ENCODE peak calls at places on chromosomes 12 and 14, in nine cellular contexts. One of them, this sample, is unnamed.

GRCh38 chr14:45150386-45150890 is 14.7 kb downstream of the FANCM start:
- DNase-seq in activated gamma-delta T cell: no peak
- DNase-seq in NT2/D1: no peak
- DNase-seq in HFFc6: no peak
- DNase-seq in NCI-H460: no peak
- DNase-seq in SW 1271: no peak
- DNase-seq in stimulated activated CD4-positive, alpha-beta T cell treated with anti-CD3 and anti-CD28 coated beads, Interleukin-2, amount 100 ng/mL, for 24 hours: no peak
- DNase-seq in A172: no peak
- DNase-seq in Right ventricle myocardium inferior: no peak
- DNase-seq in this sample: no peak

GRCh38 chr14:95303552-95303951 is 16.2 kb downstream of the CLMN start:
- DNase-seq in NT2/D1: no peak
- DNase-seq in NCI-H460: no peak
- DNase-seq in HFFc6: no peak
- DNase-seq in Right ventricle myocardium inferior: no peak
- DNase-seq in stimulated activated CD4-positive, alpha-beta T cell treated with anti-CD3 and anti-CD28 coated beads, Interleukin-2, amount 100 ng/mL, for 24 hours: no peak
- DNase-seq in SW 1271: no peak
- DNase-seq in activated gamma-delta T cell: no peak
- DNase-seq in A172: no peak
- DNase-seq in this sample: no peak

GRCh38 chr12:20631711-20632110 is 63.4 kb upstream of the SLCO1C1 start:
- DNase-seq in SW 1271: no peak
- DNase-seq in Right ventricle myocardium inferior: no peak
- DNase-seq in NT2/D1: no peak
- DNase-seq in stimulated activated CD4-positive, alpha-beta T cell treated with anti-CD3 and anti-CD28 coated beads, Interleukin-2, amount 100 ng/mL, for 24 hours: no peak
- DNase-seq in NCI-H460: no peak
- DNase-seq in activated gamma-delta T cell: no peak
- DNase-seq in HFFc6: no peak
- DNase-seq in A172: no peak
- DNase-seq in this sample: no peak

GRCh38 chr12:8637666-8638065 is 25.0 kb downstream of the MFAP5 start:
- DNase-seq in HFFc6: no peak
- DNase-seq in stimulated activated CD4-positive, alpha-beta T cell treated with anti-CD3 and anti-CD28 coated beads, Interleukin-2, amount 100 ng/mL, for 24 hours: no peak
- DNase-seq in Right ventricle myocardium inferior: no peak
- DNase-seq in NT2/D1: no peak
- DNase-seq in activated gamma-delta T cell: no peak
- DNase-seq in A172: no peak
- DNase-seq in NCI-H460: no peak
- DNase-seq in SW 1271: no peak
- DNase-seq in this sample: no peak

GRCh38 chr12:120971299-120972180 is 6.8 kb upstream of the HNF1A start:
- DNase-seq in HFFc6: peak; percentile 64
- DNase-seq in stimulated activated CD4-positive, alpha-beta T cell treated with anti-CD3 and anti-CD28 coated beads, Interleukin-2, amount 100 ng/mL, for 24 hours: peak; percentile 10
- DNase-seq in NCI-H460: peak; percentile 64
- DNase-seq in SW 1271: peak; percentile 38
- DNase-seq in NT2/D1: peak; percentile 43
- DNase-seq in A172: peak; percentile 68
- DNase-seq in Right ventricle myocardium inferior: no peak
- DNase-seq in activated gamma-delta T cell: no peak
- DNase-seq in this sample: no peak

GRCh38 chr12:122097641-122098364 is 19.2 kb downstream of the MLXIP start:
- DNase-seq in Right ventricle myocardium inferior: peak; percentile 77
- DNase-seq in A172: no peak
- DNase-seq in activated gamma-delta T cell: no peak
- DNase-seq in NCI-H460: no peak
- DNase-seq in stimulated activated CD4-positive, alpha-beta T cell treated with anti-CD3 and anti-CD28 coated beads, Interleukin-2, amount 100 ng/mL, for 24 hours: no peak
- DNase-seq in SW 1271: no peak
- DNase-seq in NT2/D1: no peak
- DNase-seq in HFFc6: no peak
- DNase-seq in this sample: peak; percentile 79

GRCh38 chr14:92968291-92969020 is 45.5 kb downstream of the CHGA start:
- DNase-seq in HFFc6: no peak
- DNase-seq in NCI-H460: no peak
- DNase-seq in stimulated activated CD4-positive, alpha-beta T cell treated with anti-CD3 and anti-CD28 coated beads, Interleukin-2, amount 100 ng/mL, for 24 hours: no peak
- DNase-seq in SW 1271: no peak
- DNase-seq in activated gamma-delta T cell: no peak
- DNase-seq in Right ventricle myocardium inferior: no peak
- DNase-seq in NT2/D1: no peak
- DNase-seq in A172: no peak
- DNase-seq in this sample: peak; percentile 18

GRCh38 chr12:82130763-82131162 is 227.4 kb downstream of the CCDC59 start:
- DNase-seq in NCI-H460: no peak
- DNase-seq in activated gamma-delta T cell: no peak
- DNase-seq in Right ventricle myocardium inferior: no peak
- DNase-seq in HFFc6: no peak
- DNase-seq in stimulated activated CD4-positive, alpha-beta T cell treated with anti-CD3 and anti-CD28 coated beads, Interleukin-2, amount 100 ng/mL, for 24 hours: no peak
- DNase-seq in A172: no peak
- DNase-seq in SW 1271: no peak
- DNase-seq in NT2/D1: no peak
- DNase-seq in this sample: no peak

GRCh38 chr14:59123975-59124374 is 64.5 kb upstream of the DAAM1 start:
- DNase-seq in NT2/D1: no peak
- DNase-seq in Right ventricle myocardium inferior: no peak
- DNase-seq in activated gamma-delta T cell: no peak
- DNase-seq in HFFc6: peak; percentile 32
- DNase-seq in stimulated activated CD4-positive, alpha-beta T cell treated with anti-CD3 and anti-CD28 coated beads, Interleukin-2, amount 100 ng/mL, for 24 hours: no peak
- DNase-seq in NCI-H460: no peak
- DNase-seq in SW 1271: no peak
- DNase-seq in A172: peak; percentile 5
- DNase-seq in this sample: no peak

GRCh38 chr14:89165810-89166209 is 251.2 kb downstream of the FOXN3 start:
- DNase-seq in stimulated activated CD4-positive, alpha-beta T cell treated with anti-CD3 and anti-CD28 coated beads, Interleukin-2, amount 100 ng/mL, for 24 hours: no peak
- DNase-seq in HFFc6: no peak
- DNase-seq in activated gamma-delta T cell: no peak
- DNase-seq in NCI-H460: no peak
- DNase-seq in Right ventricle myocardium inferior: no peak
- DNase-seq in A172: no peak
- DNase-seq in NT2/D1: no peak
- DNase-seq in SW 1271: no peak
- DNase-seq in this sample: no peak

GRCh38 chr12:49783917-49784676 is 42.7 kb downstream of the TMBIM6 start:
- DNase-seq in A172: peak; percentile 9
- DNase-seq in SW 1271: no peak
- DNase-seq in NT2/D1: no peak
- DNase-seq in Right ventricle myocardium inferior: no peak
- DNase-seq in activated gamma-delta T cell: no peak
- DNase-seq in stimulated activated CD4-positive, alpha-beta T cell treated with anti-CD3 and anti-CD28 coated beads, Interleukin-2, amount 100 ng/mL, for 24 hours: no peak
- DNase-seq in HFFc6: peak; percentile 71
- DNase-seq in NCI-H460: no peak
- DNase-seq in this sample: no peak

GRCh38 chr14:92990456-92991430 is 67.8 kb downstream of the CHGA start:
- DNase-seq in NCI-H460: no peak
- DNase-seq in Right ventricle myocardium inferior: no peak
- DNase-seq in SW 1271: no peak
- DNase-seq in A172: no peak
- DNase-seq in activated gamma-delta T cell: no peak
- DNase-seq in stimulated activated CD4-positive, alpha-beta T cell treated with anti-CD3 and anti-CD28 coated beads, Interleukin-2, amount 100 ng/mL, for 24 hours: no peak
- DNase-seq in NT2/D1: no peak
- DNase-seq in HFFc6: no peak
- DNase-seq in this sample: peak; percentile 46

GRCh38 chr12:127781336-127781735 is 485.6 kb upstream of the TMEM132C start:
- DNase-seq in Right ventricle myocardium inferior: no peak
- DNase-seq in NT2/D1: no peak
- DNase-seq in stimulated activated CD4-positive, alpha-beta T cell treated with anti-CD3 and anti-CD28 coated beads, Interleukin-2, amount 100 ng/mL, for 24 hours: no peak
- DNase-seq in activated gamma-delta T cell: no peak
- DNase-seq in HFFc6: no peak
- DNase-seq in NCI-H460: no peak
- DNase-seq in A172: no peak
- DNase-seq in SW 1271: no peak
- DNase-seq in this sample: no peak

GRCh38 chr14:104827173-104828055 is 26.5 kb downstream of the ZBTB42 start:
- DNase-seq in A172: no peak
- DNase-seq in Right ventricle myocardium inferior: no peak
- DNase-seq in NCI-H460: peak; percentile 50
- DNase-seq in NT2/D1: peak; percentile 68
- DNase-seq in activated gamma-delta T cell: no peak
- DNase-seq in HFFc6: peak; percentile 21
- DNase-seq in stimulated activated CD4-positive, alpha-beta T cell treated with anti-CD3 and anti-CD28 coated beads, Interleukin-2, amount 100 ng/mL, for 24 hours: peak; percentile 61
- DNase-seq in SW 1271: no peak
- DNase-seq in this sample: peak; percentile 61

GRCh38 chr12:43316506-43316905 is 235.5 kb downstream of the ADAMTS20 start:
- DNase-seq in NT2/D1: no peak
- DNase-seq in HFFc6: no peak
- DNase-seq in activated gamma-delta T cell: no peak
- DNase-seq in A172: no peak
- DNase-seq in SW 1271: no peak
- DNase-seq in NCI-H460: no peak
- DNase-seq in stimulated activated CD4-positive, alpha-beta T cell treated with anti-CD3 and anti-CD28 coated beads, Interleukin-2, amount 100 ng/mL, for 24 hours: no peak
- DNase-seq in Right ventricle myocardium inferior: no peak
- DNase-seq in this sample: no peak

GRCh38 chr14:59342108-59342507 is 123.1 kb downstream of the GPR135 start:
- DNase-seq in A172: no peak
- DNase-seq in NT2/D1: no peak
- DNase-seq in activated gamma-delta T cell: no peak
- DNase-seq in Right ventricle myocardium inferior: no peak
- DNase-seq in NCI-H460: no peak
- DNase-seq in stimulated activated CD4-positive, alpha-beta T cell treated with anti-CD3 and anti-CD28 coated beads, Interleukin-2, amount 100 ng/mL, for 24 hours: no peak
- DNase-seq in HFFc6: no peak
- DNase-seq in SW 1271: no peak
- DNase-seq in this sample: no peak

GRCh38 chr12:93205361-93205760 is 172.4 kb upstream of the NUDT4 start:
- DNase-seq in activated gamma-delta T cell: no peak
- DNase-seq in SW 1271: no peak
- DNase-seq in Right ventricle myocardium inferior: no peak
- DNase-seq in A172: no peak
- DNase-seq in HFFc6: no peak
- DNase-seq in NCI-H460: no peak
- DNase-seq in stimulated activated CD4-positive, alpha-beta T cell treated with anti-CD3 and anti-CD28 coated beads, Interleukin-2, amount 100 ng/mL, for 24 hours: no peak
- DNase-seq in NT2/D1: no peak
- DNase-seq in this sample: no peak

GRCh38 chr12:124898200-124898950 is 16.1 kb downstream of the UBC start:
- DNase-seq in HFFc6: peak; percentile 67
- DNase-seq in NCI-H460: peak; percentile 80
- DNase-seq in SW 1271: no peak
- DNase-seq in activated gamma-delta T cell: no peak
- DNase-seq in A172: peak; percentile 66
- DNase-seq in NT2/D1: no peak
- DNase-seq in Right ventricle myocardium inferior: no peak
- DNase-seq in stimulated activated CD4-positive, alpha-beta T cell treated with anti-CD3 and anti-CD28 coated beads, Interleukin-2, amount 100 ng/mL, for 24 hours: peak; percentile 69
- DNase-seq in this sample: peak; percentile 59

GRCh38 chr12:120761581-120761980 is 36.0 kb downstream of the ACADS start:
- DNase-seq in A172: no peak
- DNase-seq in NT2/D1: no peak
- DNase-seq in activated gamma-delta T cell: no peak
- DNase-seq in SW 1271: no peak
- DNase-seq in Right ventricle myocardium inferior: no peak
- DNase-seq in HFFc6: peak; percentile 16
- DNase-seq in stimulated activated CD4-positive, alpha-beta T cell treated with anti-CD3 and anti-CD28 coated beads, Interleukin-2, amount 100 ng/mL, for 24 hours: no peak
- DNase-seq in NCI-H460: no peak
- DNase-seq in this sample: no peak

GRCh38 chr14:58428011-58428807 is 690 bp downstream of the KIAA0586 start:
- DNase-seq in NT2/D1: no peak
- DNase-seq in SW 1271: peak; percentile 23
- DNase-seq in A172: peak; percentile 19
- DNase-seq in NCI-H460: peak; percentile 43
- DNase-seq in stimulated activated CD4-positive, alpha-beta T cell treated with anti-CD3 and anti-CD28 coated beads, Interleukin-2, amount 100 ng/mL, for 24 hours: no peak
- DNase-seq in Right ventricle myocardium inferior: no peak
- DNase-seq in activated gamma-delta T cell: no peak
- DNase-seq in HFFc6: peak; percentile 54
- DNase-seq in this sample: no peak

GRCh38 chr12:124830306-124830705 is 33.4 kb downstream of the SCARB1 start:
- DNase-seq in NT2/D1: no peak
- DNase-seq in activated gamma-delta T cell: no peak
- DNase-seq in NCI-H460: no peak
- DNase-seq in A172: no peak
- DNase-seq in HFFc6: no peak
- DNase-seq in Right ventricle myocardium inferior: no peak
- DNase-seq in SW 1271: no peak
- DNase-seq in stimulated activated CD4-positive, alpha-beta T cell treated with anti-CD3 and anti-CD28 coated beads, Interleukin-2, amount 100 ng/mL, for 24 hours: no peak
- DNase-seq in this sample: no peak

GRCh38 chr12:131643581-131644452 is 67.1 kb upstream of the SFSWAP start:
- DNase-seq in NT2/D1: no peak
- DNase-seq in A172: no peak
- DNase-seq in HFFc6: no peak
- DNase-seq in NCI-H460: no peak
- DNase-seq in stimulated activated CD4-positive, alpha-beta T cell treated with anti-CD3 and anti-CD28 coated beads, Interleukin-2, amount 100 ng/mL, for 24 hours: no peak
- DNase-seq in activated gamma-delta T cell: no peak
- DNase-seq in SW 1271: no peak
- DNase-seq in Right ventricle myocardium inferior: no peak
- DNase-seq in this sample: no peak

GRCh38 chr12:76238688-76239087 is 109.5 kb downstream of the BBS10 start:
- DNase-seq in NCI-H460: no peak
- DNase-seq in stimulated activated CD4-positive, alpha-beta T cell treated with anti-CD3 and anti-CD28 coated beads, Interleukin-2, amount 100 ng/mL, for 24 hours: no peak
- DNase-seq in A172: no peak
- DNase-seq in Right ventricle myocardium inferior: no peak
- DNase-seq in SW 1271: no peak
- DNase-seq in activated gamma-delta T cell: no peak
- DNase-seq in HFFc6: no peak
- DNase-seq in NT2/D1: no peak
- DNase-seq in this sample: no peak

GRCh38 chr12:124601699-124602098 is 34.3 kb upstream of the NCOR2 start:
- DNase-seq in NT2/D1: no peak
- DNase-seq in stimulated activated CD4-positive, alpha-beta T cell treated with anti-CD3 and anti-CD28 coated beads, Interleukin-2, amount 100 ng/mL, for 24 hours: no peak
- DNase-seq in Right ventricle myocardium inferior: no peak
- DNase-seq in HFFc6: peak; percentile 45
- DNase-seq in activated gamma-delta T cell: no peak
- DNase-seq in A172: no peak
- DNase-seq in SW 1271: no peak
- DNase-seq in NCI-H460: no peak
- DNase-seq in this sample: no peak

GRCh38 chr14:71214241-71214640 is 307.0 kb downstream of the PCNX1 start:
- DNase-seq in NCI-H460: no peak
- DNase-seq in Right ventricle myocardium inferior: no peak
- DNase-seq in HFFc6: no peak
- DNase-seq in NT2/D1: no peak
- DNase-seq in A172: no peak
- DNase-seq in stimulated activated CD4-positive, alpha-beta T cell treated with anti-CD3 and anti-CD28 coated beads, Interleukin-2, amount 100 ng/mL, for 24 hours: no peak
- DNase-seq in SW 1271: no peak
- DNase-seq in activated gamma-delta T cell: no peak
- DNase-seq in this sample: no peak

GRCh38 chr12:82817368-82817767 is 130.7 kb downstream of the TMTC2 start:
- DNase-seq in NT2/D1: no peak
- DNase-seq in Right ventricle myocardium inferior: no peak
- DNase-seq in SW 1271: no peak
- DNase-seq in A172: no peak
- DNase-seq in HFFc6: no peak
- DNase-seq in NCI-H460: peak; percentile 5
- DNase-seq in activated gamma-delta T cell: no peak
- DNase-seq in stimulated activated CD4-positive, alpha-beta T cell treated with anti-CD3 and anti-CD28 coated beads, Interleukin-2, amount 100 ng/mL, for 24 hours: no peak
- DNase-seq in this sample: no peak

GRCh38 chr12:14777271-14777670 is 26.0 kb downstream of the WBP11 start:
- DNase-seq in A172: no peak
- DNase-seq in stimulated activated CD4-positive, alpha-beta T cell treated with anti-CD3 and anti-CD28 coated beads, Interleukin-2, amount 100 ng/mL, for 24 hours: no peak
- DNase-seq in NCI-H460: no peak
- DNase-seq in SW 1271: no peak
- DNase-seq in NT2/D1: no peak
- DNase-seq in HFFc6: peak; percentile 15
- DNase-seq in Right ventricle myocardium inferior: no peak
- DNase-seq in activated gamma-delta T cell: no peak
- DNase-seq in this sample: no peak

This sample was measured in Right ventricle myocardium superior.